ENCODE peak calls at places on chromosomes 13 and 19, in nine cellular contexts. P is IMR-90, R is thyroid gland, O is heart left ventricle, K is tibial nerve, Q is breast epithelium, D is Peyer's patch, M is lower leg skin, I is sigmoid colon. H is an unnamed sample.
A peak's percentile ranks its signal among the peaks of the same experiment; 100 is the strongest.

GRCh38 chr13:58680115-58680514 is 1048.6 kb downstream of the PCDH17 start:
- DNase-seq in P (no peak), I (no peak), Q (no peak), R (no peak), M (no peak), D (no peak), O (no peak), K (no peak), H (no peak)

GRCh38 chr13:74662895-74663294 is 528.7 kb upstream of the KLF12 start:
- DNase-seq in K (no peak), I (no peak), M (no peak), P (no peak), R (no peak), D (no peak), O (no peak), Q (no peak), H (no peak)

GRCh38 chr19:35901055-35901644 is 810 bp upstream of the NFKBID start:
- DNase-seq in P (peak; percentile 51), Q (no peak), I (no peak), O (no peak), R (no peak), M (no peak), D (no peak), K (no peak), H (peak; percentile 69)

GRCh38 chr13:99150575-99151370 is 49.9 kb upstream of the UBAC2 start:
- DNase-seq in R (peak; percentile 77), I (no peak), Q (no peak), O (no peak), D (no peak), K (no peak), P (peak; percentile 27), M (no peak), H (peak; percentile 77)

GRCh38 chr13:36789061-36789460 is 30.0 kb upstream of the RFXAP start:
- DNase-seq in P (peak; percentile 8), I (no peak), K (no peak), R (no peak), M (no peak), O (no peak), Q (no peak), D (no peak), H (no peak)

GRCh38 chr13:28451482-28452217 is 43.3 kb downstream of the FLT1 start:
- DNase-seq in I (no peak), O (no peak), P (no peak), Q (no peak), K (no peak), R (peak; percentile 17), D (no peak), M (no peak), H (no peak)

GRCh38 chr13:99859178-99860177 is 112.1 kb downstream of the ZIC5 start:
- DNase-seq in K (no peak), M (no peak), Q (no peak), P (no peak), D (no peak), I (no peak), O (no peak), R (no peak), H (no peak)

GRCh38 chr13:74040200-74040599 is 94.0 kb downstream of the KLF12 start:
- DNase-seq in Q (no peak), M (no peak), O (peak; percentile 59), R (peak; percentile 38), D (peak; percentile 77), I (no peak), K (peak; percentile 25), P (peak; percentile 31), H (peak; percentile 30)

GRCh38 chr13:75079226-75079625 is 402.7 kb downstream of the TBC1D4 start:
- DNase-seq in D (no peak), O (no peak), M (no peak), Q (no peak), R (no peak), P (peak; percentile 66), I (no peak), K (no peak), H (no peak)

GRCh38 chr19:6248856-6249255 is 30.9 kb downstream of the MLLT1 start:
- DNase-seq in P (no peak), O (no peak), Q (no peak), I (no peak), R (no peak), M (no peak), K (no peak), D (no peak), H (no peak)

GRCh38 chr13:29868581-29868980 is 18.2 kb upstream of the UBL3 start:
- DNase-seq in K (no peak), R (no peak), Q (no peak), D (no peak), P (no peak), I (no peak), O (no peak), M (no peak), H (no peak)

GRCh38 chr19:29714371-29714952 is 599 bp downstream of the C19orf12 start:
- DNase-seq in R (no peak), K (no peak), P (no peak), M (no peak), D (peak; percentile 59), Q (no peak), O (no peak), I (no peak), H (peak; percentile 36)

GRCh38 chr13:69683921-69684663 is 423.5 kb upstream of the ATXN8OS start:
- DNase-seq in Q (no peak), R (no peak), M (no peak), D (no peak), K (no peak), I (no peak), O (no peak), P (no peak), H (no peak)

GRCh38 chr19:5926641-5927438 is 12.8 kb downstream of the CAPS start:
- DNase-seq in P (no peak), K (peak; percentile 47), R (no peak), D (no peak), Q (peak; percentile 52), I (peak; percentile 90), O (peak; percentile 67), M (peak; percentile 72), H (no peak)

GRCh38 chr13:42396501-42396900 is 124.5 kb downstream of the AKAP11 start:
- DNase-seq in I (no peak), R (no peak), K (no peak), M (no peak), Q (no peak), D (peak; percentile 58), P (no peak), O (no peak), H (no peak)

GRCh38 chr19:49417090-49417489 is 6.2 kb downstream of the PTH2 start:
- DNase-seq in M (no peak), R (no peak), D (no peak), K (no peak), P (no peak), I (no peak), Q (no peak), O (no peak), H (no peak)

GRCh38 chr13:37505531-37505930 is 93.0 kb downstream of the POSTN start:
- DNase-seq in I (no peak), O (no peak), K (no peak), Q (no peak), P (no peak), R (no peak), M (no peak), D (no peak), H (no peak)

GRCh38 chr13:103471896-103472295 is 405.7 kb upstream of the SLC10A2 start:
- DNase-seq in D (no peak), R (no peak), O (no peak), K (no peak), P (no peak), Q (no peak), M (no peak), I (no peak), H (no peak)

GRCh38 chr13:25881946-25882574 is 169.8 kb downstream of the SHISA2 start:
- DNase-seq in K (no peak), O (no peak), M (no peak), I (no peak), D (no peak), Q (no peak), R (peak; percentile 20), P (no peak), H (no peak)

GRCh38 chr13:98800078-98800477 is 47.6 kb upstream of the SLC15A1 start:
- DNase-seq in I (no peak), Q (no peak), K (no peak), O (no peak), P (no peak), R (no peak), M (no peak), D (no peak), H (no peak)

GRCh38 chr13:110646442-110647364 is 31.4 kb downstream of the NAXD start:
- DNase-seq in I (peak; percentile 62), Q (no peak), R (no peak), D (no peak), M (no peak), P (no peak), K (no peak), O (no peak), H (no peak)
- TF ChIP-seq POLR2A in I (no peak), Q (no peak), R (no peak), D (no peak), M (no peak), P (no peak), K (no peak), O (no peak), H (no peak)

GRCh38 chr19:2039959-2040646 is 10.9 kb downstream of the MKNK2 start:
- DNase-seq in P (no peak), I (peak; percentile 69), Q (no peak), K (no peak), M (peak; percentile 15), O (no peak), D (no peak), R (no peak), H (no peak)
- TF ChIP-seq POLR2A in P (no peak), I (no peak), Q (no peak), K (no peak), M (no peak), O (no peak), D (no peak), R (no peak), H (no peak)

DNA sequence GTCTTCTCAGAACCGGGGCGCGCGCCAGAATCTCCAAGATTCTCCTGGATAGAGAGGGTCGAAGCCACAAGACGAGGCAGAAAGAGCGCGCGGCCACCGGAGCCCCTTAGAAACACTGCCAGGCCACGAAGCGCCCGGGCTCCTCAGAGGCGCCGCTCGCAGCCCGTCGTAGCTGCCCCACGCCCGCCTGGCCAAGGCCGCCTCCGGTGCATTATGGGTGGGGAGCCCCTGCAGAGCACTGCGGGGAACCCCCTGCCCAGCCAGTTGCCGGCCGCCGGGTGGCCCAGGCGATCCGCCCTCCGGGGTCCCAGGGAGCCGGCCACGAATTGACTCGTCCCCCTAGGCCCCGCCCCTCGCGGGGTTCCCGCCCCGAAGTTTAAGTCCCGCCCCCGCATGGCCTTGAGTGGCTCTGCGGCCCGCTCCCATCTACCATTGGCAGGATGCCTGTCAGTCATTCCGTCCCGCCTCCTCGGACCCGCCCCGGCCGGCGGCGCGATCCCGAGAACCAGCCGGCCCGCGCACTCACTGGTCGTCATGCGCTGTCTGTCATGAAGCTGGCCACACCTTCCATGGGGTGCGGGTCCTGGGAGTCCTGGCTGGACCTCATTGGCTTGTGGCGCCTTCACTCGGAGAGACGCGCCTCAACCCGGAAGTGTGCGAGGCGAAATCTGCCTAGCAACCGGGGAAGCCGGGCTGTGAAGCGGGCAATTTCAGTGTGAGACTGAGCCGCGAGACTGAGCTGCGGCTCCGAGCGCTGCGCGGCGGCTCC is 20.2 kb upstream of the GATAD2A start:
- DNase-seq in D (peak; percentile 100), M (peak; percentile 99), K (peak; percentile 99), I (peak; percentile 100), P (peak; percentile 100), O (peak; percentile 100), R (peak; percentile 100), Q (peak; percentile 100), H (peak; percentile 96)
- TF ChIP-seq POLR2A in D (peak; percentile 60), M (no peak), K (no peak), I (peak; percentile 54), P (peak; percentile 74), O (no peak), R (no peak), Q (peak; percentile 48), H (peak; percentile 45)

GRCh38 chr19:32674959-32675719 is at the start of gene ANKRD27:
- DNase-seq in O (peak; percentile 98), K (peak; percentile 98), D (peak; percentile 99), Q (peak; percentile 97), I (peak; percentile 99), P (peak; percentile 96), M (peak; percentile 98), R (peak; percentile 99), H (peak; percentile 99)
- TF ChIP-seq POLR2A in O (no peak), K (no peak), D (peak; percentile 52), Q (no peak), I (peak; percentile 45), P (peak; percentile 38), M (no peak), R (no peak), H (peak; percentile 79)

H was measured in H54.